ENCODE peak calls at places on chromosomes 6 and 20, in six cellular contexts. Z, F, A, L, G and I are unnamed samples.

GRCh38 chr20:1776608-1777475 is 118.4 kb upstream of the SIRPA start:
- DNase-seq in F (peak; percentile 81), L (peak; percentile 81), G (peak; percentile 88), Z (peak; percentile 75), A (peak; percentile 88), I (peak; percentile 80)

GRCh38 chr6:29705389-29706231 is 17.6 kb upstream of the HLA-F start:
- DNase-seq in A (peak; percentile 53), L (no peak), G (peak; percentile 62), Z (no peak), F (no peak), I (no peak)

GRCh38 chr20:61529354-61529753 is 277.3 kb downstream of the CDH4 start:
- DNase-seq in Z (no peak), G (no peak), A (peak; percentile 55), F (no peak), L (no peak), I (no peak)

GRCh38 chr6:69705954-69706353 is 90.9 kb downstream of the LMBRD1 start:
- DNase-seq in L (no peak), F (no peak), A (no peak), Z (no peak), G (no peak), I (no peak)

GRCh38 chr6:139762587-139763031 is 388.2 kb upstream of the CITED2 start:
- DNase-seq in F (no peak), Z (no peak), A (peak; percentile 47), L (no peak), G (peak; percentile 49), I (no peak)

GRCh38 chr6:151391471-151392428 is at the start of gene ZBTB2:
- DNase-seq in F (peak; percentile 69), Z (peak; percentile 58), A (peak; percentile 71), G (peak; percentile 80), L (peak; percentile 62), I (peak; percentile 75)

GRCh38 chr20:21234816-21235215 is 68.3 kb upstream of the XRN2 start:
- DNase-seq in G (no peak), A (no peak), F (no peak), Z (no peak), L (no peak), I (no peak)

GRCh38 chr20:62685781-62686555 is 22.7 kb upstream of the NTSR1 start:
- DNase-seq in A (no peak), G (no peak), L (peak; percentile 17), Z (no peak), F (no peak), I (peak; percentile 60)

GRCh38 chr20:1345756-1346093 is 16.8 kb upstream of the SDCBP2 start:
- DNase-seq in G (no peak), F (no peak), Z (no peak), A (no peak), L (no peak), I (no peak)

GRCh38 chr6:34813028-34813742 is 21.3 kb downstream of the BLTP3A start:
- DNase-seq in F (no peak), G (no peak), L (no peak), Z (no peak), A (no peak), I (no peak)

GRCh38 chr6:72616406-72617015 is 5.4 kb upstream of the KCNQ5 start:
- DNase-seq in A (peak; percentile 59), L (no peak), G (peak; percentile 48), Z (no peak), F (no peak), I (no peak)

GRCh38 chr6:89242574-89243330 is 25.6 kb upstream of the GABRR1 start:
- DNase-seq in G (peak; percentile 49), Z (no peak), F (no peak), A (peak; percentile 53), L (no peak), I (no peak)

GRCh38 chr6:91437295-91437694 is 850.4 kb upstream of the MAP3K7 start:
- DNase-seq in L (no peak), G (no peak), A (no peak), Z (no peak), F (no peak), I (no peak)